ENCODE peak calls at places on chromosomes 12 and 14, in nine cellular contexts. One of them, this sample, is unnamed.

GRCh38 chr12:46168426-46168825 is 100.4 kb downstream of the SLC38A1 start:
- DNase-seq in NCI-H526 treated with DMSO at 0.1 percent for 48 hours: no peak
- DNase-seq in memory B cell: no peak
- DNase-seq in left colon: no peak
- DNase-seq in GM12878: no peak
- DNase-seq in CD8-positive, alpha-beta memory T cell: no peak
- DNase-seq in activated naive CD8-positive, alpha-beta T cell treated with anti-CD3 and anti-CD28 coated beads for 36 hours: no peak
- DNase-seq in fibroblast of the aortic adventitia: no peak
- DNase-seq in mucosa of descending colon: no peak
- DNase-seq in this sample: no peak

GRCh38 chr14:90815817-90816662 is at the start of gene TTC7B:
- DNase-seq in GM12878: no peak
- DNase-seq in memory B cell: peak
- DNase-seq in mucosa of descending colon: no peak
- DNase-seq in left colon: peak
- DNase-seq in activated naive CD8-positive, alpha-beta T cell treated with anti-CD3 and anti-CD28 coated beads for 36 hours: peak
- DNase-seq in fibroblast of the aortic adventitia: peak
- DNase-seq in NCI-H526 treated with DMSO at 0.1 percent for 48 hours: no peak
- DNase-seq in CD8-positive, alpha-beta memory T cell: no peak
- DNase-seq in this sample: peak

GRCh38 chr12:13175499-13175898 is 21.0 kb upstream of the EMP1 start:
- DNase-seq in memory B cell: no peak
- DNase-seq in fibroblast of the aortic adventitia: peak
- DNase-seq in left colon: no peak
- DNase-seq in GM12878: no peak
- DNase-seq in activated naive CD8-positive, alpha-beta T cell treated with anti-CD3 and anti-CD28 coated beads for 36 hours: no peak
- DNase-seq in CD8-positive, alpha-beta memory T cell: no peak
- DNase-seq in NCI-H526 treated with DMSO at 0.1 percent for 48 hours: no peak
- DNase-seq in mucosa of descending colon: no peak
- DNase-seq in this sample: no peak

GRCh38 chr12:90460681-90461080 is 494.3 kb downstream of the CCER1 start:
- DNase-seq in left colon: no peak
- DNase-seq in NCI-H526 treated with DMSO at 0.1 percent for 48 hours: no peak
- DNase-seq in CD8-positive, alpha-beta memory T cell: no peak
- DNase-seq in fibroblast of the aortic adventitia: peak
- DNase-seq in GM12878: no peak
- DNase-seq in activated naive CD8-positive, alpha-beta T cell treated with anti-CD3 and anti-CD28 coated beads for 36 hours: no peak
- DNase-seq in memory B cell: no peak
- DNase-seq in mucosa of descending colon: no peak
- DNase-seq in this sample: no peak

GRCh38 chr14:96130854-96131253 is 73.8 kb upstream of the BDKRB2 start:
- DNase-seq in NCI-H526 treated with DMSO at 0.1 percent for 48 hours: no peak
- DNase-seq in memory B cell: no peak
- DNase-seq in mucosa of descending colon: no peak
- DNase-seq in fibroblast of the aortic adventitia: peak
- DNase-seq in left colon: no peak
- DNase-seq in CD8-positive, alpha-beta memory T cell: no peak
- DNase-seq in activated naive CD8-positive, alpha-beta T cell treated with anti-CD3 and anti-CD28 coated beads for 36 hours: no peak
- DNase-seq in GM12878: no peak
- DNase-seq in this sample: no peak

GRCh38 chr12:69658203-69658602 is 40.9 kb downstream of the BEST3 start:
- DNase-seq in GM12878: no peak
- DNase-seq in left colon: no peak
- DNase-seq in mucosa of descending colon: no peak
- DNase-seq in CD8-positive, alpha-beta memory T cell: no peak
- DNase-seq in NCI-H526 treated with DMSO at 0.1 percent for 48 hours: no peak
- DNase-seq in activated naive CD8-positive, alpha-beta T cell treated with anti-CD3 and anti-CD28 coated beads for 36 hours: no peak
- DNase-seq in memory B cell: no peak
- DNase-seq in fibroblast of the aortic adventitia: no peak
- DNase-seq in this sample: no peak

GRCh38 chr14:61280092-61280525 is 1.0 kb downstream of the TMEM30B start:
- DNase-seq in CD8-positive, alpha-beta memory T cell: peak
- DNase-seq in GM12878: no peak
- DNase-seq in left colon: peak
- DNase-seq in mucosa of descending colon: no peak
- DNase-seq in fibroblast of the aortic adventitia: no peak
- DNase-seq in memory B cell: no peak
- DNase-seq in NCI-H526 treated with DMSO at 0.1 percent for 48 hours: peak
- DNase-seq in activated naive CD8-positive, alpha-beta T cell treated with anti-CD3 and anti-CD28 coated beads for 36 hours: peak
- DNase-seq in this sample: peak

GRCh38 chr12:116306536-116306935 is 29.0 kb upstream of the MED13L start:
- DNase-seq in activated naive CD8-positive, alpha-beta T cell treated with anti-CD3 and anti-CD28 coated beads for 36 hours: no peak
- DNase-seq in mucosa of descending colon: no peak
- DNase-seq in fibroblast of the aortic adventitia: no peak
- DNase-seq in NCI-H526 treated with DMSO at 0.1 percent for 48 hours: no peak
- DNase-seq in GM12878: no peak
- DNase-seq in CD8-positive, alpha-beta memory T cell: no peak
- DNase-seq in left colon: no peak
- DNase-seq in memory B cell: no peak
- DNase-seq in this sample: no peak

GRCh38 chr12:80222261-80222660 is 122.9 kb downstream of the OTOGL start:
- DNase-seq in mucosa of descending colon: no peak
- DNase-seq in GM12878: no peak
- DNase-seq in memory B cell: no peak
- DNase-seq in fibroblast of the aortic adventitia: peak
- DNase-seq in NCI-H526 treated with DMSO at 0.1 percent for 48 hours: no peak
- DNase-seq in activated naive CD8-positive, alpha-beta T cell treated with anti-CD3 and anti-CD28 coated beads for 36 hours: no peak
- DNase-seq in CD8-positive, alpha-beta memory T cell: no peak
- DNase-seq in left colon: no peak
- DNase-seq in this sample: no peak

GRCh38 chr14:76541594-76542219 is 165.8 kb downstream of the ESRRB start:
- DNase-seq in left colon: no peak
- DNase-seq in mucosa of descending colon: no peak
- DNase-seq in fibroblast of the aortic adventitia: no peak
- DNase-seq in GM12878: no peak
- DNase-seq in CD8-positive, alpha-beta memory T cell: no peak
- DNase-seq in memory B cell: no peak
- DNase-seq in activated naive CD8-positive, alpha-beta T cell treated with anti-CD3 and anti-CD28 coated beads for 36 hours: no peak
- DNase-seq in NCI-H526 treated with DMSO at 0.1 percent for 48 hours: peak
- DNase-seq in this sample: no peak

This sample was measured in activated T-helper 9 cell treated with anti-CD3 and anti-CD28 coated beads, Interleukin-2, amount 50 U/mL, for 16 hours.